ENCODE peak calls at places on chromosomes 6 and 20, in eight cellular contexts. H, R, Z, X, K, G, W and V are unnamed samples.
A peak's percentile ranks its signal among the peaks of the same experiment; 100 is the strongest.

GRCh38 chr6:140281236-140281635 is 906.8 kb upstream of the CITED2 start:
- DNase-seq in G (no peak), Z (no peak), W (no peak), K (no peak), X (peak; percentile 3), R (no peak), H (no peak), V (no peak)

GRCh38 chr6:62217866-62218265 is 68.2 kb downstream of the KHDRBS2 start:
- DNase-seq in K (no peak), X (no peak), Z (no peak), R (no peak), G (no peak), H (no peak), W (no peak), V (no peak)

GRCh38 chr6:79810153-79810806 is 137.1 kb downstream of the ELOVL4 start:
- DNase-seq in W (no peak), X (no peak), R (no peak), H (no peak), G (no peak), Z (no peak), K (no peak), V (no peak)

GRCh38 chr6:10409766-10410209 is 5.1 kb downstream of the TFAP2A start:
- DNase-seq in K (no peak), W (no peak), H (no peak), G (no peak), Z (no peak), R (no peak), X (no peak), V (no peak)

GRCh38 chr6:131641554-131641953 is 4.5 kb downstream of the ENPP3 start:
- DNase-seq in R (no peak), Z (no peak), G (no peak), K (no peak), W (no peak), H (no peak), X (no peak), V (no peak)

GRCh38 chr6:97129111-97129510 is 153.9 kb downstream of the MMS22L start:
- DNase-seq in X (no peak), K (no peak), G (no peak), R (no peak), Z (no peak), H (no peak), W (no peak), V (no peak)

GRCh38 chr20:44460795-44461141 is 14.9 kb upstream of the TTPAL start:
- DNase-seq in Z (no peak), R (peak; percentile 29), K (no peak), W (no peak), X (peak; percentile 52), H (no peak), G (no peak), V (no peak)

GRCh38 chr6:169144356-169144755 is 109.3 kb downstream of the THBS2 start:
- DNase-seq in Z (no peak), K (no peak), R (no peak), W (no peak), G (no peak), H (no peak), X (no peak), V (no peak)

GRCh38 chr6:7050911-7051779 is 56.6 kb upstream of the RREB1 start:
- DNase-seq in K (peak; percentile 55), X (no peak), G (no peak), W (peak; percentile 75), H (peak; percentile 38), Z (no peak), R (peak; percentile 84), V (peak; percentile 79)

GRCh38 chr20:53646550-53646949 is 52.9 kb upstream of the ZNF217 start:
- DNase-seq in Z (no peak), W (peak; percentile 17), G (no peak), R (no peak), X (no peak), K (no peak), H (no peak), V (no peak)

GRCh38 chr6:113763883-113764282 is 93.3 kb upstream of the MARCKS start:
- DNase-seq in X (peak; percentile 71), G (no peak), W (no peak), R (peak; percentile 51), H (no peak), K (no peak), Z (peak; percentile 59), V (no peak)

GRCh38 chr20:58976095-58976730 is 4.8 kb upstream of the NELFCD start:
- DNase-seq in G (no peak), H (no peak), R (no peak), Z (no peak), W (no peak), X (no peak), K (no peak), V (no peak)

GRCh38 chr20:61516398-61517208 is 264.5 kb downstream of the CDH4 start:
- DNase-seq in Z (no peak), K (no peak), H (peak; percentile 40), R (no peak), W (no peak), G (no peak), X (peak; percentile 11), V (no peak)

GRCh38 chr6:157281570-157281969 is 41.7 kb downstream of the TMEM242 start:
- DNase-seq in X (no peak), R (no peak), Z (no peak), W (peak; percentile 56), H (peak; percentile 32), K (no peak), G (no peak), V (no peak)

GRCh38 chr6:130781557-130781956 is 45.6 kb upstream of the SMLR1 start:
- DNase-seq in W (no peak), R (no peak), X (no peak), G (peak; percentile 28), K (no peak), H (no peak), Z (no peak), V (no peak)

GRCh38 chr6:131766631-131767030 is 41.2 kb upstream of the ENPP1 start:
- DNase-seq in X (no peak), G (no peak), Z (no peak), H (no peak), W (no peak), R (no peak), K (no peak), V (no peak)

GRCh38 chr6:17278289-17279061 is 2.7 kb upstream of the RBM24 start:
- DNase-seq in R (peak; percentile 50), Z (peak; percentile 74), H (no peak), G (no peak), K (no peak), X (peak; percentile 79), W (no peak), V (no peak)

GRCh38 chr20:47719625-47720024 is 65.7 kb downstream of the SULF2 start:
- DNase-seq in W (no peak), Z (no peak), R (no peak), K (no peak), H (no peak), X (no peak), G (no peak), V (no peak)

GRCh38 chr6:150163970-150164369 is 21.1 kb downstream of the PPP1R14C start:
- DNase-seq in H (no peak), W (no peak), G (no peak), R (no peak), Z (no peak), K (no peak), X (no peak), V (no peak)

GRCh38 chr6:149473080-149474052 is 11.4 kb downstream of the ZC3H12D start:
- DNase-seq in R (peak; percentile 41), H (no peak), Z (no peak), K (no peak), G (no peak), W (peak; percentile 69), X (no peak), V (no peak)

GRCh38 chr20:4130404-4131189 is 115.2 kb upstream of the RNF24 start:
- DNase-seq in R (peak; percentile 64), W (peak; percentile 70), X (peak; percentile 81), Z (peak; percentile 81), K (no peak), H (no peak), G (no peak), V (no peak)

GRCh38 chr6:83615025-83615999 is 93.6 kb downstream of the SNAP91 start:
- DNase-seq in H (no peak), Z (peak; percentile 12), G (no peak), W (no peak), K (peak; percentile 13), X (peak; percentile 50), R (peak; percentile 46), V (no peak)

GRCh38 chr20:32358883-32359632 is 927 bp downstream of the ASXL1 start:
- DNase-seq in X (peak; percentile 55), G (peak; percentile 65), K (no peak), Z (no peak), W (peak; percentile 92), R (peak; percentile 64), H (peak; percentile 83), V (peak; percentile 88)

GRCh38 chr20:23350855-23351838 is 556 bp downstream of the NXT1 start:
- DNase-seq in R (peak; percentile 47), G (peak; percentile 62), H (peak; percentile 43), K (no peak), X (peak; percentile 40), W (peak; percentile 86), Z (no peak), V (no peak)